ENCODE peak calls at places on chromosomes 13 and 19, in four cellular contexts. P is breast epithelium, Z is prostate gland, Y is A549. T is an unnamed sample.

GRCh38 chr19:33580645-33581037 is 41.1 kb upstream of the CHST8 start:
- DNase-seq in P (no peak), Y (no peak), Z (peak), T (no peak)

GRCh38 chr19:3814648-3815047 is 28.5 kb upstream of the MATK start:
- DNase-seq in P (no peak), Y (no peak), Z (no peak), T (no peak)

GRCh38 chr13:113001251-113002140 is 32.5 kb downstream of the MCF2L start:
- DNase-seq in Z (peak), P (no peak), Y (no peak), T (no peak)

GRCh38 chr13:51786425-51787010 is 17.4 kb downstream of the DHRS12 start:
- DNase-seq in Y (no peak), Z (no peak), P (no peak), T (no peak)

GRCh38 chr19:15251749-15252397 is 19.6 kb upstream of the EPHX3 start:
- DNase-seq in Y (peak), Z (peak), P (peak), T (no peak)

GRCh38 chr13:110379905-110380341 is 72.8 kb downstream of the COL4A2 start:
- DNase-seq in Y (no peak), P (no peak), Z (no peak), T (no peak)

GRCh38 chr13:49071341-49071937 is 95.7 kb downstream of the FNDC3A start:
- DNase-seq in P (no peak), Y (no peak), Z (no peak), T (no peak)

GRCh38 chr19:11203194-11204075 is 6.1 kb upstream of the KANK2 start:
- DNase-seq in Y (peak), Z (peak), P (peak), T (peak)

GRCh38 chr19:30450945-30451344 is 78.8 kb downstream of the ZNF536 start:
- DNase-seq in Z (no peak), P (no peak), Y (no peak), T (no peak)

GRCh38 chr13:18948664-18949488 is 232.7 kb downstream of the TUBA3C start:
- DNase-seq in Y (no peak), Z (no peak), P (no peak), T (no peak)

GRCh38 chr19:18501832-18502231 is 20.0 kb downstream of the ELL start:
- DNase-seq in Y (no peak), P (no peak), Z (no peak), T (no peak)

GRCh38 chr19:49601482-49602038 is 10.6 kb downstream of the PRR12 start:
- DNase-seq in Y (no peak), P (no peak), Z (no peak), T (no peak)

GRCh38 chr19:14315433-14315832 is 65.8 kb upstream of the ADGRE5 start:
- DNase-seq in P (no peak), Y (no peak), Z (no peak), T (no peak)

GRCh38 chr19:19098084-19098702 is 34.4 kb downstream of the SLC25A42 start:
- DNase-seq in Y (no peak), Z (no peak), P (no peak), T (no peak)

GRCh38 chr19:56554272-56554869 is 12.9 kb upstream of the ZNF470 start:
- DNase-seq in Z (no peak), Y (no peak), P (no peak), T (no peak)

GRCh38 chr13:50400930-50401553 is 385.8 kb downstream of the KCNRG start:
- DNase-seq in Z (no peak), Y (no peak), P (no peak), T (no peak)

GRCh38 chr19:43525836-43526771 is 897 bp downstream of the ETHE1 start:
- DNase-seq in Y (no peak), P (peak), Z (peak), T (no peak)

GRCh38 chr13:79668353-79668752 is 187.4 kb downstream of the NDFIP2 start:
- DNase-seq in P (no peak), Z (no peak), Y (no peak), T (no peak)

GRCh38 chr19:32020538-32020937 is 324.9 kb upstream of the ZNF507 start:
- DNase-seq in P (no peak), Y (no peak), Z (no peak), T (no peak)

GRCh38 chr19:12331211-12331941 is 2.1 kb downstream of the ZNF563 start:
- DNase-seq in Y (no peak), Z (no peak), P (no peak), T (no peak)

GRCh38 chr19:41869374-41869955 is 7.6 kb upstream of the CD79A start:
- DNase-seq in P (no peak), Z (no peak), Y (no peak), T (no peak)

GRCh38 chr13:51000576-51001260 is 91.1 kb downstream of the RNASEH2B start:
- DNase-seq in Z (peak), P (peak), Y (no peak), T (no peak)

GRCh38 chr13:51826606-51827005 is 18.4 kb downstream of the TMEM272 start:
- DNase-seq in Y (no peak), Z (peak), P (peak), T (no peak)

GRCh38 chr13:108342369-108343289 is 73.1 kb downstream of the TNFSF13B start:
- DNase-seq in Y (peak), P (no peak), Z (no peak), T (no peak)

GRCh38 chr13:96104516-96104915 is 14.6 kb downstream of the HS6ST3 start:
- DNase-seq in Y (no peak), Z (no peak), P (no peak), T (no peak)

GRCh38 chr19:53091413-53091812 is 11.8 kb downstream of the ZNF160 start:
- DNase-seq in Z (no peak), Y (no peak), P (no peak), T (no peak)

GRCh38 chr19:55703790-55704215 is 28.8 kb downstream of the EPN1 start:
- DNase-seq in Y (no peak), Z (no peak), P (no peak), T (peak)

GRCh38 chr19:54523403-54523802 is 20.8 kb downstream of the LAIR2 start:
- DNase-seq in Y (no peak), Z (no peak), P (no peak), T (no peak)

GRCh38 chr13:47175172-47175806 is 278.4 kb upstream of the HTR2A start:
- DNase-seq in P (no peak), Y (no peak), Z (no peak), T (no peak)

GRCh38 chr19:33442706-33443105 is 69.2 kb downstream of the CEBPG start:
- DNase-seq in Y (no peak), Z (no peak), P (no peak), T (peak)

GRCh38 chr13:27712421-27712820 is 79.9 kb upstream of the GSX1 start:
- DNase-seq in Z (peak), P (no peak), Y (no peak), T (no peak)

GRCh38 chr13:110214637-110215036 is 92.3 kb downstream of the COL4A1 start:
- DNase-seq in P (no peak), Y (no peak), Z (no peak), T (no peak)

GRCh38 chr13:95677564-95678386 is 836 bp downstream of the DNAJC3 start:
- DNase-seq in Z (peak), P (peak), Y (peak), T (peak)

GRCh38 chr13:95833126-95833525 is 156.2 kb downstream of the DNAJC3 start:
- DNase-seq in Z (no peak), Y (no peak), P (no peak), T (no peak)

GRCh38 chr19:32403291-32403995 is 2.1 kb upstream of the DPY19L3 start:
- DNase-seq in Y (no peak), Z (no peak), P (no peak), T (no peak)

GRCh38 chr13:32587014-32587773 is 942 bp downstream of the PDS5B start:
- DNase-seq in Y (peak), P (peak), Z (peak), T (peak)
- TF ChIP-seq CTCF in Y (no peak), P (peak), Z (no peak), T (no peak)

GRCh38 chr19:38899447-38900219 is at the start of the genes NFKBIB and SIRT2:
- DNase-seq in P (peak), Y (peak), Z (peak), T (peak)
- TF ChIP-seq POLR2A in P (peak), Y (peak), Z (peak), T (peak)

GRCh38 chr13:75302031-75302430 is 179.9 kb downstream of the TBC1D4 start:
- DNase-seq in Z (no peak), P (no peak), Y (no peak), T (no peak)

GRCh38 chr13:75299206-75299605 is 182.8 kb downstream of the TBC1D4 start:
- DNase-seq in P (no peak), Z (no peak), Y (no peak), T (no peak)

GRCh38 chr13:75303295-75303694 is 178.7 kb downstream of the TBC1D4 start:
- DNase-seq in Y (no peak), P (no peak), Z (no peak), T (no peak)

GRCh38 chr13:75296651-75297050 is 185.3 kb downstream of the TBC1D4 start:
- DNase-seq in P (no peak), Y (no peak), Z (no peak), T (no peak)

GRCh38 chr13:75299913-75300862 is 181.8 kb downstream of the TBC1D4 start:
- DNase-seq in P (no peak), Y (no peak), Z (no peak), T (no peak)
- TF ChIP-seq CTCF in P (no peak), Y (no peak), Z (no peak), T (no peak)

GRCh38 chr19:1285737-1286360 is at the start of gene EFNA2:
- DNase-seq in Z (no peak), P (no peak), Y (no peak), T (no peak)

GRCh38 chr19:1283917-1284292 is 1.8 kb upstream of the EFNA2 start:
- DNase-seq in P (no peak), Z (no peak), Y (no peak), T (no peak)

GRCh38 chr19:1284979-1285736 is 515 bp upstream of the EFNA2 start:
- DNase-seq in P (no peak), Z (no peak), Y (no peak), T (peak)

GRCh38 chr19:1283207-1283916 is 2.3 kb upstream of the EFNA2 start:
- DNase-seq in Y (no peak), P (no peak), Z (no peak), T (no peak)

GRCh38 chr19:1284293-1284978 is 1.2 kb upstream of the EFNA2 start:
- DNase-seq in Z (no peak), Y (no peak), P (no peak), T (peak)
- TF ChIP-seq POLR2A in Z (no peak), Y (no peak), P (no peak), T (no peak)

T was measured in suprapubic skin.